ENCODE peak calls at places on chromosomes 13 and 19, in five cellular contexts. One of them, this sample, is unnamed.
A peak's percentile ranks its signal among the peaks of the same experiment; 100 is the strongest.

GRCh38 chr13:75761373-75761772 is 125.2 kb downstream of the LMO7 start:
- DNase-seq in Peyer's patch: no peak
- DNase-seq in uterus: no peak
- DNase-seq in CD8-positive, alpha-beta memory T cell: peak; percentile 13
- DNase-seq in GM23248: peak; percentile 39
- DNase-seq in this sample: no peak

GRCh38 chr13:23851106-23851505 is 38.1 kb downstream of the MIPEP start:
- DNase-seq in CD8-positive, alpha-beta memory T cell: no peak
- DNase-seq in Peyer's patch: no peak
- DNase-seq in uterus: no peak
- DNase-seq in GM23248: peak; percentile 26
- DNase-seq in this sample: no peak

GRCh38 chr13:113916330-113916815 is 52.5 kb upstream of the GAS6 start:
- DNase-seq in CD8-positive, alpha-beta memory T cell: no peak
- DNase-seq in Peyer's patch: no peak
- DNase-seq in uterus: no peak
- DNase-seq in GM23248: peak; percentile 81
- DNase-seq in this sample: no peak

GRCh38 chr13:106533101-106533939 is 2.1 kb downstream of the EFNB2 start:
- DNase-seq in GM23248: peak; percentile 85
- DNase-seq in Peyer's patch: peak; percentile 87
- DNase-seq in CD8-positive, alpha-beta memory T cell: no peak
- DNase-seq in uterus: peak; percentile 76
- DNase-seq in this sample: peak; percentile 93

GRCh38 chr13:112966776-112967175 is 2.2 kb upstream of the MCF2L start:
- DNase-seq in GM23248: no peak
- DNase-seq in CD8-positive, alpha-beta memory T cell: no peak
- DNase-seq in Peyer's patch: no peak
- DNase-seq in uterus: no peak
- DNase-seq in this sample: peak; percentile 54

GRCh38 chr13:94160875-94161274 is 318.6 kb downstream of the DCT start:
- DNase-seq in GM23248: no peak
- DNase-seq in uterus: no peak
- DNase-seq in CD8-positive, alpha-beta memory T cell: no peak
- DNase-seq in Peyer's patch: no peak
- DNase-seq in this sample: no peak

GRCh38 chr13:20686863-20687579 is 16.5 kb upstream of the IL17D start:
- DNase-seq in CD8-positive, alpha-beta memory T cell: no peak
- DNase-seq in GM23248: no peak
- DNase-seq in uterus: no peak
- DNase-seq in Peyer's patch: no peak
- DNase-seq in this sample: no peak

GRCh38 chr19:5397804-5398692 is 57.2 kb upstream of the ZNRF4 start:
- DNase-seq in GM23248: peak; percentile 55
- DNase-seq in uterus: no peak
- DNase-seq in CD8-positive, alpha-beta memory T cell: no peak
- DNase-seq in Peyer's patch: no peak
- DNase-seq in this sample: no peak

GRCh38 chr13:49681837-49682236 is 9.4 kb downstream of the EBPL start:
- DNase-seq in GM23248: peak; percentile 39
- DNase-seq in uterus: no peak
- DNase-seq in CD8-positive, alpha-beta memory T cell: no peak
- DNase-seq in Peyer's patch: no peak
- DNase-seq in this sample: no peak

GRCh38 chr13:75226092-75226491 is 255.9 kb downstream of the TBC1D4 start:
- DNase-seq in uterus: no peak
- DNase-seq in GM23248: peak; percentile 6
- DNase-seq in CD8-positive, alpha-beta memory T cell: no peak
- DNase-seq in Peyer's patch: no peak
- DNase-seq in this sample: peak; percentile 87

GRCh38 chr19:5115771-5116202 is 146.9 kb downstream of the KDM4B start:
- DNase-seq in GM23248: peak; percentile 65
- DNase-seq in CD8-positive, alpha-beta memory T cell: no peak
- DNase-seq in Peyer's patch: no peak
- DNase-seq in uterus: no peak
- DNase-seq in this sample: no peak

GRCh38 chr13:110126391-110126961 is 180.5 kb downstream of the COL4A1 start:
- DNase-seq in CD8-positive, alpha-beta memory T cell: no peak
- DNase-seq in uterus: peak; percentile 70
- DNase-seq in Peyer's patch: no peak
- DNase-seq in GM23248: peak; percentile 96
- DNase-seq in this sample: no peak

GRCh38 chr19:17107546-17108452 is 32.2 kb downstream of the MYO9B start:
- DNase-seq in uterus: peak; percentile 96
- DNase-seq in CD8-positive, alpha-beta memory T cell: no peak
- DNase-seq in GM23248: peak; percentile 99
- DNase-seq in Peyer's patch: peak; percentile 83
- DNase-seq in this sample: peak; percentile 78

GRCh38 chr13:99610702-99611289 is 109.5 kb downstream of the TM9SF2 start:
- DNase-seq in uterus: no peak
- DNase-seq in GM23248: no peak
- DNase-seq in Peyer's patch: no peak
- DNase-seq in CD8-positive, alpha-beta memory T cell: no peak
- DNase-seq in this sample: no peak

DNA sequence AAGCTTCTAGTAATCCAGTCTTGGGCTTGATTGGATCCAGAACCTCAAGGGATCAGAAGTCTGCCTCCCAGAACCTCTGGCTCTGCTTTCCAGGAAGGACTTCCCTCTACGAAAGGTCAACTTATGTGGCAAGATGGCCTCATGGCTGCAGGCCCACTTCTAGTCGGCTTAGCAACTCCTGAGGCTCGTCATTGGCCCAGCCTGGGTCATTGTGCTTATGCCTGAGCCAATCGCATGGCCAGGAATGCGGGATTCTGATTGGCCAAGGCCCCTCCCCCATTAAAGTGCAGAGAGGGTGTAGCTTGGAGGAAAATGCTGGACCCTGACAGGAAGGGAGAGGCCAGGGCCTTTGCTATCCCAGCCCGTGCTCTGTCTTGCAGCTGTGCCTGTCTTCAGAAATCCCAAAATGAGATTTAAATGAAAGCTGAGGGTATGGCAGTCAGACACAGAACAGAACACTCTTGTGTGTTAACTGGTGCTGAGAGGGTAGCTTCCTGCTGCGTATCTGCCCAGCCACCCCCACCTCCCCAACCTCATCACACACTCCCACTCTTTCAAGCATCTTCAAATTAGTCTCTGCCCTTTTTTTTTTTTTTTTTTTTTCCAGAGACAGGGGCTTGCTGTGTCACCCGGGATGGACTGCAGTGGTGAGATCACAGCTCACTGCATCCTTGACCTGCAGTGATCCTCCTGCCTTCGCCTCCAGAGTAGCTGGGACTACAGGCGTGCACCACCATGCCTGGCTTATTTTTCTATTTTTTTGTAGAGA is 5.5 kb upstream of the CCNE1 start:
- DNase-seq in CD8-positive, alpha-beta memory T cell: no peak
- DNase-seq in GM23248: peak; percentile 28
- DNase-seq in uterus: no peak
- DNase-seq in Peyer's patch: no peak
- DNase-seq in this sample: no peak
- H3K27ac ChIP-seq in CD8-positive, alpha-beta memory T cell: no peak overlapping the region
- H3K27ac ChIP-seq in GM23248: no peak overlapping the region
- H3K27ac ChIP-seq in uterus: no peak overlapping the region
- H3K27ac ChIP-seq in Peyer's patch: no peak overlapping the region
- H3K27ac ChIP-seq in this sample: no peak overlapping the region

GRCh38 chr13:37027639-37028038 is 27.1 kb downstream of the EXOSC8 start:
- DNase-seq in uterus: no peak
- DNase-seq in CD8-positive, alpha-beta memory T cell: no peak
- DNase-seq in Peyer's patch: no peak
- DNase-seq in GM23248: no peak
- DNase-seq in this sample: no peak
- H3K36me3 ChIP-seq in uterus: no peaks in the 10 kb centered on the region
- H3K36me3 ChIP-seq in CD8-positive, alpha-beta memory T cell: peaks cover 45% of the 10 kb centered on the region
- H3K36me3 ChIP-seq in Peyer's patch: peaks cover 96% of the 10 kb centered on the region
- H3K36me3 ChIP-seq in GM23248: peaks cover 51% of the 10 kb centered on the region
- H3K36me3 ChIP-seq in this sample: peaks cover 100% of the 10 kb centered on the region

DNA sequence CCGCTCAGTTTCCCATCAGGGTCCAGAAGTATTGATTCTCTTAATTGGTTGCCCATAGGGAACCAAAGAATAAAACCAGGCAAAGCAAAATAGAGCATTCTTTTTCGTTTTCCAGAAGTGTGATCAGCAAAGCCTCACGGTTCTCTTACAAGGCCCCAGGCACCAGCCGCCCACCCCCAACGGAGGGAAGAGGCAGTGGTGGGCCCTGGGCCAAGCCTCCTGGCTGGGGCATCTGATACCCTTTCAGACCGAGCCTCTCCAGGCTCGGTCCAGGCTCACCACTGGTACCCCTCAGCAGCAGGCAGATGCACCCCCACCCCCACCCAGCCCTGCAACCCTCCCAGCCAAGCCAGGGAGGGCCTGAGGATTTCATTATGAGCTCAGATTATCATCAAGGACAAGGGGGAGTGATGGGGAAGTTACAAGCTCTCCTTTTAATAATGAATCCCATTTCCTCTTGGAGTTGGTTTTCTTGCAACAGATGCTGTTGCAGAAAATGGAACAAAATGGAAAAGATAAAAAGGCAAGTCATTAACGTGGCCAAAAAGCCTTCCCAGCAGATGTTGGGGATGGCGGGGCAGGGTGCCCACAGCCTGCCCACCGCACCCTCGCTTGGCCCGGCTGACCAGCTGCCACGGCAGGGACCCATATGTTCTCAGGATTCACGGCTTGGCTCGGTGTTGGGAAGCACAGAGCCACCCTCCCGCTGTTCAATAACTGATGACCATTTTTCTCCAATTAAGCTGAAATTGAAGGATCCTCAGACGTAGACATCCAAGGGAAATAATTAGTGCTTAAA is 45.9 kb upstream of the KCTD15 start:
- DNase-seq in CD8-positive, alpha-beta memory T cell: no peak
- DNase-seq in Peyer's patch: no peak
- DNase-seq in GM23248: no peak
- DNase-seq in uterus: no peak
- DNase-seq in this sample: no peak
- H3K27ac ChIP-seq in CD8-positive, alpha-beta memory T cell: no peak overlapping the region
- H3K27ac ChIP-seq in Peyer's patch: no peak overlapping the region
- H3K27ac ChIP-seq in GM23248: no peak overlapping the region
- H3K27ac ChIP-seq in uterus: no peak overlapping the region
- H3K27ac ChIP-seq in this sample: no peak overlapping the region

DNA sequence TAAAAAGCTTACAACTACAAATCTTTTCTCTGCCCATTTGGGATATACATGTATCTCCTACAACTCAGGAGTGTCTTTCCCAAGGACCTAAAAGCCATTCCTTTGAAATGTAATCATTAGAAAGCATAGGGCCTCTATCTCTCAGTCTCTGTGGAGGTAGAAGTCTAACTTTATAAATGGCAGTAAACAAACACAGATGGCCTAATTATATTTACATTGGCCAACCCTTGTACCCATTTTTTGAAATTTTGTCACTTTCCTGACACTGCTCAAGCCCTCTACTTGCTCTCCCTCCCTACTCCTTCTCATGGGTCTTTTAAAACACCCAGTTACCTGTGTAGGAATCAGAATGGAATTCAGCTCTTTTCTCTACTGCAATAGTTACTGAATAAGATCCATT is 24.8 kb downstream of the RNF6 start:
- DNase-seq in GM23248: no peak
- DNase-seq in CD8-positive, alpha-beta memory T cell: no peak
- DNase-seq in Peyer's patch: no peak
- DNase-seq in uterus: no peak
- DNase-seq in this sample: no peak
- H3K36me3 ChIP-seq in GM23248: peaks cover 3% of the 10 kb centered on the region
- H3K36me3 ChIP-seq in CD8-positive, alpha-beta memory T cell: no peaks in the 10 kb centered on the region
- H3K36me3 ChIP-seq in Peyer's patch: no peaks in the 10 kb centered on the region
- H3K36me3 ChIP-seq in uterus: no peaks in the 10 kb centered on the region
- H3K36me3 ChIP-seq in this sample: no peaks in the 10 kb centered on the region

GRCh38 chr19:46411088-46412033 is 2.0 kb downstream of the CCDC8 start:
- DNase-seq in CD8-positive, alpha-beta memory T cell: no peak
- DNase-seq in uterus: no peak
- DNase-seq in GM23248: no peak
- DNase-seq in Peyer's patch: no peak
- DNase-seq in this sample: no peak

GRCh38 chr19:46416077-46416709 is 2.8 kb upstream of the CCDC8 start:
- DNase-seq in uterus: peak; percentile 90
- DNase-seq in Peyer's patch: peak; percentile 73
- DNase-seq in GM23248: peak; percentile 86
- DNase-seq in CD8-positive, alpha-beta memory T cell: no peak
- DNase-seq in this sample: peak; percentile 92

GRCh38 chr19:46412983-46413261 is 442 bp downstream of the CCDC8 start:
- DNase-seq in GM23248: peak; percentile 38
- DNase-seq in uterus: no peak
- DNase-seq in Peyer's patch: no peak
- DNase-seq in CD8-positive, alpha-beta memory T cell: no peak
- DNase-seq in this sample: no peak

GRCh38 chr19:46412034-46412982 is 1.1 kb downstream of the CCDC8 start:
- DNase-seq in uterus: no peak
- DNase-seq in Peyer's patch: no peak
- DNase-seq in CD8-positive, alpha-beta memory T cell: no peak
- DNase-seq in GM23248: peak; percentile 31
- DNase-seq in this sample: no peak

DNA sequence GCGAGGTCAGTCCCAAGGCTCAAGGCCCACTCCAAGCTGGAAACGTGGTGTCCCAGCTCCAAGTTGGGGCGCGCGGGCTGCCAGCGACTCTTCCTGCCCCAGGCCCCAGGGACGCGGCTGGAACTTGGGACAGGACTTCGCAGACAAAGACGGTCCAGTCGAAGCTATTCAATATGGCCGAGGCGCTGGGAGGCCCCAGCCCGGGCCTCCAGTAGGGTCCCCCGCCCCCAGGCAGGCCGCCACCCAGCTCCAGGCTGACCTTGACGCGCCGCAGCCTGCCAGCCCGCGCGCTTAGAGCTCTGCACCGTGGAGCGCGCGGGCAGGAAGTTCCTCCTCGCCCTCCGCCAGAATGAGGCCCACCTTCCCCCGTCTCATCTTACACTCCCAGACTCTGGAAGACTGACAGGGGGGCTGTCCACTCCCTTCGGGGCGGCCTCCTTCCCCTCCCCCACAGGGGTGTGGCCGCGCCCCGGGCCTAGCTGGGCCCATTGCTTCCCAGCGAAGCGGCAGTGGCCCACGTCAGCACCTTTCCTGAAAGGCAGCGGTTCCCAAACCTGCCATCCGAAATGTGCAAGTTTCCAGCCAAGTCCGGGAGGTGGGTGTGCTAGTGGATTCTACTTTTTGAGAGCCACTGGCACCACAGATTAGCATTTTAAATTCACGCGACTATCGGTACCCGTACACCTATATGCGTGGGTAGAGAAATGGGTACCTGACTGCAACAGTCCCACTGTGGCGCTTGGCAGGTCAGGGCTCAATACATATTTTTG is at the start of gene CCDC8:
- DNase-seq in CD8-positive, alpha-beta memory T cell: no peak
- DNase-seq in GM23248: peak; percentile 74
- DNase-seq in uterus: peak; percentile 95
- DNase-seq in Peyer's patch: no peak
- DNase-seq in this sample: peak; percentile 88
- H3K27ac ChIP-seq in CD8-positive, alpha-beta memory T cell: peak within 1 kb of the TSS; percentile 76
- H3K27ac ChIP-seq in GM23248: no peak within 1 kb of the TSS
- H3K27ac ChIP-seq in uterus: peak within 1 kb of the TSS; percentile 60
- H3K27ac ChIP-seq in Peyer's patch: peak within 1 kb of the TSS; percentile 54
- H3K27ac ChIP-seq in this sample: peak within 1 kb of the TSS; percentile 68

DNA sequence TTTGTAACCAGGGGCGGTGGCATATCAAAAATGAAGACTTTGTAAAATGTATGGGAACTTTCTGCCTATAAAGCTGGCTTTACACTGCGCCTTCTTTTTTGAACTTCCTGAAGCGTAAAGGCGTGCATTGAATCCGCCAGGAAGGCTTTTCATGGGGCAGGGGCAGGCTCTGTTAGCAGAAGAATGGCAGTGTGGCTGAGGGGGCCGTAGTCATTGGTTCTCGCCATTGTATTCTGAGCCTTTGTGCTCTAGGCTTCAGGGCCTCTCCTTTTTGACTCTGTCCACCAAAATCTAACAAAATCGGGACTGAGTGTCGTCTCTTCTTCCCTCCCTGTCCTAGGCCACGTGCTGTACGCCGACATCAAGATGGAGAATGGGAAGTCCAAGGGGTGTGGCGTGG is 14.1 kb downstream of the PRAM1 start:
- DNase-seq in GM23248: no peak
- DNase-seq in uterus: no peak
- DNase-seq in CD8-positive, alpha-beta memory T cell: no peak
- DNase-seq in Peyer's patch: no peak
- DNase-seq in this sample: no peak
- H3K36me3 ChIP-seq in GM23248: peaks cover 22% of the 10 kb centered on the region
- H3K36me3 ChIP-seq in uterus: no peaks in the 10 kb centered on the region
- H3K36me3 ChIP-seq in CD8-positive, alpha-beta memory T cell: peaks cover 32% of the 10 kb centered on the region
- H3K36me3 ChIP-seq in Peyer's patch: peaks cover 66% of the 10 kb centered on the region
- H3K36me3 ChIP-seq in this sample: peaks cover 67% of the 10 kb centered on the region

This sample was measured in upper lobe of right lung.